ENCODE peak calls at places on chromosomes 2 and 18, in ten cellular contexts. B is omental fat pad, J is AG10803, I is HCT116, V is OCI-LY7, Z is mesothelial cell of epicardium, G is heart left ventricle, T is left ventricle myocardium inferior, Y is epithelial cell of esophagus, H is right lobe of liver. K is an unnamed sample.

GRCh38 chr2:169767243-169767888 is 31.3 kb upstream of the SSB start:
- DNase-seq in B (peak), J (peak), I (peak), V (peak), Z (no peak), G (peak), T (no peak), Y (peak), H (peak), K (peak)

GRCh38 chr2:137888845-137889244 is 75.4 kb upstream of the HNMT start:
- DNase-seq in B (no peak), J (no peak), I (peak), V (no peak), Z (peak), G (no peak), T (peak), Y (peak), H (peak), K (peak)

GRCh38 chr2:34030273-34030672 is 431.2 kb upstream of the FAM98A start:
- DNase-seq in B (no peak), J (no peak), I (no peak), V (no peak), Z (no peak), G (no peak), T (no peak), Y (no peak), H (no peak), K (no peak)

GRCh38 chr2:23359631-23360567 is 25.1 kb upstream of the KLHL29 start:
- DNase-seq in B (no peak), J (no peak), I (no peak), V (no peak), Z (no peak), G (no peak), T (no peak), Y (no peak), H (peak), K (no peak)

GRCh38 chr2:186348200-186348599 is 137.9 kb upstream of the ZC3H15 start:
- DNase-seq in B (no peak), J (peak), I (no peak), V (no peak), Z (no peak), G (no peak), T (no peak), Y (peak), H (no peak), K (no peak)

GRCh38 chr18:74804677-74805076 is 207.0 kb downstream of the ZNF407 start:
- DNase-seq in B (no peak), J (no peak), I (no peak), V (peak), Z (no peak), G (no peak), T (no peak), Y (peak), H (no peak), K (no peak)

GRCh38 chr2:234788841-234789240 is 163.0 kb upstream of the SH3BP4 start:
- DNase-seq in B (no peak), J (no peak), I (no peak), V (no peak), Z (no peak), G (no peak), T (no peak), Y (no peak), H (no peak), K (no peak)

GRCh38 chr18:8491516-8491915 is 117.7 kb upstream of the RAB12 start:
- DNase-seq in B (no peak), J (no peak), I (no peak), V (no peak), Z (no peak), G (no peak), T (no peak), Y (no peak), H (no peak), K (no peak)

GRCh38 chr18:7415081-7415894 is 151.8 kb upstream of the PTPRM start:
- DNase-seq in B (no peak), J (no peak), I (no peak), V (no peak), Z (no peak), G (no peak), T (no peak), Y (peak), H (no peak), K (no peak)

GRCh38 chr2:55073278-55073677 is 23.0 kb upstream of the RTN4 start:
- DNase-seq in B (no peak), J (peak), I (no peak), V (no peak), Z (no peak), G (no peak), T (no peak), Y (no peak), H (no peak), K (no peak)

GRCh38 chr2:162579986-162580385 is 236.1 kb downstream of the GCA start:
- DNase-seq in B (no peak), J (no peak), I (no peak), V (no peak), Z (no peak), G (no peak), T (no peak), Y (no peak), H (no peak), K (no peak)

GRCh38 chr2:8495189-8495855 is 186.5 kb upstream of the ID2 start:
- DNase-seq in B (no peak), J (no peak), I (no peak), V (peak), Z (no peak), G (no peak), T (no peak), Y (no peak), H (no peak), K (no peak)

GRCh38 chr18:43805646-43806194 is 528.4 kb upstream of the SYT4 start:
- DNase-seq in B (no peak), J (peak), I (no peak), V (no peak), Z (no peak), G (peak), T (no peak), Y (no peak), H (no peak), K (no peak)

GRCh38 chr2:71596011-71596410 is 142.7 kb downstream of the DYSF start:
- DNase-seq in B (no peak), J (no peak), I (no peak), V (no peak), Z (no peak), G (no peak), T (no peak), Y (no peak), H (no peak), K (no peak)

GRCh38 chr2:145752091-145752806 is 1232.3 kb upstream of the ZEB2 start:
- DNase-seq in B (no peak), J (peak), I (peak), V (peak), Z (no peak), G (peak), T (no peak), Y (peak), H (no peak), K (peak)

GRCh38 chr2:196145256-196145655 is 26.1 kb downstream of the STK17B start:
- DNase-seq in B (no peak), J (no peak), I (no peak), V (no peak), Z (no peak), G (no peak), T (no peak), Y (no peak), H (no peak), K (no peak)
- TF ChIP-seq CTCF in B (no peak), J (no peak), I (no peak), V (no peak), Z (no peak), G (no peak), T (no peak), Y (no peak), H (no peak), K (no peak)

GRCh38 chr2:238133499-238134392 is 4.7 kb upstream of the KLHL30 start:
- DNase-seq in B (no peak), J (no peak), I (no peak), V (no peak), Z (no peak), G (peak), T (peak), Y (no peak), H (peak), K (peak)
- TF ChIP-seq CTCF in B (no peak), J (no peak), I (no peak), V (peak), Z (no peak), G (no peak), T (no peak), Y (no peak), H (no peak), K (no peak)

GRCh38 chr2:240469239-240469636 is 33.8 kb downstream of the GPC1 start:
- DNase-seq in B (no peak), J (no peak), I (no peak), V (no peak), Z (no peak), G (peak), T (no peak), Y (no peak), H (no peak), K (no peak)
- TF ChIP-seq CTCF in B (no peak), J (no peak), I (no peak), V (no peak), Z (no peak), G (no peak), T (no peak), Y (no peak), H (no peak), K (no peak)

GRCh38 chr2:216064014-216064630 is 17.5 kb downstream of the PECR start:
- DNase-seq in B (no peak), J (peak), I (no peak), V (no peak), Z (no peak), G (no peak), T (no peak), Y (no peak), H (no peak), K (no peak)
- TF ChIP-seq CTCF in B (no peak), J (no peak), I (no peak), V (peak), Z (no peak), G (no peak), T (peak), Y (no peak), H (peak), K (no peak)

GRCh38 chr2:197028230-197028629 is 101.7 kb upstream of the PGAP1 start:
- DNase-seq in B (no peak), J (peak), I (peak), V (no peak), Z (no peak), G (no peak), T (no peak), Y (peak), H (no peak), K (peak)
- TF ChIP-seq CTCF in B (no peak), J (no peak), I (no peak), V (no peak), Z (no peak), G (no peak), T (no peak), Y (no peak), H (no peak), K (no peak)

DNA sequence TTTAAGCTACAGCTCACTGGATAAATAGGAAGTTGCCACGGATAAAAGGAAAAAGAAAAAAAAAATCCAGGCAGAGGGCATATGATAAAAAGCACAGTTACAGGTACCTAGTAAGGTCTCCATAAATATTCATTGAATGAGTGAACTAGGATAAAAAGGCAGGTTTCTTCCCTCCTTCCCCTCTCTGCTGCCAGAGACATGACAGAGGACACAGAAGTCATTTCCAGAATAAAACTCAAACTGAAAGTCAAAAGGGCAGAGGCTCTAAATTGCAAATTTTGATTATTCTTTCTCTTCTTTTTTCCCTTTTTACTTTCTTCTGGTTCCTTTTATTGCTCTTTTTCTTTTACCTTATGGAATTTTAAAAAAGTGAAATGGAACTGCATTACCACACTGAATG is 7.7 kb downstream of the CD302 start:
- DNase-seq in B (no peak), J (no peak), I (no peak), V (no peak), Z (no peak), G (no peak), T (no peak), Y (no peak), H (no peak), K (no peak)
- TF ChIP-seq CTCF in B (no peak), J (no peak), I (no peak), V (no peak), Z (no peak), G (no peak), T (no peak), Y (no peak), H (no peak), K (no peak)